ENCODE peak calls at places on chromosomes 6 and 20, in nine cellular contexts. One of them, this sample, is unnamed.
A peak's percentile ranks its signal among the peaks of the same experiment; 100 is the strongest.

GRCh38 chr6:108983151-108983550 is 111.5 kb downstream of the SESN1 start:
- DNase-seq in body of pancreas: no peak
- DNase-seq in mesendoderm: no peak
- DNase-seq in uterus: no peak
- DNase-seq in pancreas: no peak
- DNase-seq in CD4-positive, alpha-beta T cell: no peak
- DNase-seq in brain microvascular endothelial cell: no peak
- DNase-seq in aorta: no peak
- DNase-seq in CD4-positive, CD25-positive, alpha-beta regulatory T cell: no peak
- DNase-seq in this sample: no peak

GRCh38 chr6:106390088-106390487 is 29.6 kb downstream of the CRYBG1 start:
- DNase-seq in aorta: no peak
- DNase-seq in CD4-positive, alpha-beta T cell: no peak
- DNase-seq in brain microvascular endothelial cell: no peak
- DNase-seq in body of pancreas: no peak
- DNase-seq in pancreas: no peak
- DNase-seq in mesendoderm: no peak
- DNase-seq in uterus: no peak
- DNase-seq in CD4-positive, CD25-positive, alpha-beta regulatory T cell: no peak
- DNase-seq in this sample: no peak

GRCh38 chr6:50259903-50260302 is 210.2 kb upstream of the DEFB112 start:
- DNase-seq in mesendoderm: no peak
- DNase-seq in pancreas: no peak
- DNase-seq in aorta: no peak
- DNase-seq in CD4-positive, alpha-beta T cell: no peak
- DNase-seq in CD4-positive, CD25-positive, alpha-beta regulatory T cell: no peak
- DNase-seq in body of pancreas: no peak
- DNase-seq in uterus: no peak
- DNase-seq in brain microvascular endothelial cell: no peak
- DNase-seq in this sample: no peak

GRCh38 chr6:1070085-1070521 is 241.8 kb upstream of the FOXQ1 start:
- DNase-seq in aorta: no peak
- DNase-seq in brain microvascular endothelial cell: no peak
- DNase-seq in uterus: no peak
- DNase-seq in CD4-positive, alpha-beta T cell: no peak
- DNase-seq in pancreas: no peak
- DNase-seq in body of pancreas: no peak
- DNase-seq in CD4-positive, CD25-positive, alpha-beta regulatory T cell: no peak
- DNase-seq in mesendoderm: peak; percentile 61
- DNase-seq in this sample: peak; percentile 10

GRCh38 chr20:58719971-58720371 is 27.4 kb downstream of the NPEPL1 start:
- DNase-seq in mesendoderm: no peak
- DNase-seq in pancreas: no peak
- DNase-seq in aorta: peak; percentile 33
- DNase-seq in brain microvascular endothelial cell: no peak
- DNase-seq in CD4-positive, alpha-beta T cell: no peak
- DNase-seq in body of pancreas: no peak
- DNase-seq in CD4-positive, CD25-positive, alpha-beta regulatory T cell: no peak
- DNase-seq in uterus: peak; percentile 8
- DNase-seq in this sample: no peak

GRCh38 chr6:40210628-40211056 is 276.4 kb upstream of the MOCS1 start:
- DNase-seq in uterus: no peak
- DNase-seq in brain microvascular endothelial cell: no peak
- DNase-seq in CD4-positive, CD25-positive, alpha-beta regulatory T cell: no peak
- DNase-seq in CD4-positive, alpha-beta T cell: no peak
- DNase-seq in aorta: no peak
- DNase-seq in body of pancreas: peak; percentile 61
- DNase-seq in mesendoderm: peak; percentile 52
- DNase-seq in pancreas: peak; percentile 45
- DNase-seq in this sample: no peak

GRCh38 chr6:90406957-90407356 is 110.3 kb upstream of the BACH2 start:
- DNase-seq in body of pancreas: no peak
- DNase-seq in mesendoderm: peak; percentile 67
- DNase-seq in CD4-positive, CD25-positive, alpha-beta regulatory T cell: no peak
- DNase-seq in pancreas: no peak
- DNase-seq in brain microvascular endothelial cell: peak; percentile 13
- DNase-seq in uterus: no peak
- DNase-seq in CD4-positive, alpha-beta T cell: no peak
- DNase-seq in aorta: no peak
- DNase-seq in this sample: no peak

GRCh38 chr20:36408219-36408618 is 102.1 kb downstream of the DLGAP4 start:
- DNase-seq in uterus: no peak
- DNase-seq in pancreas: no peak
- DNase-seq in brain microvascular endothelial cell: peak; percentile 29
- DNase-seq in body of pancreas: peak; percentile 37
- DNase-seq in mesendoderm: no peak
- DNase-seq in aorta: no peak
- DNase-seq in CD4-positive, alpha-beta T cell: no peak
- DNase-seq in CD4-positive, CD25-positive, alpha-beta regulatory T cell: no peak
- DNase-seq in this sample: peak; percentile 19

GRCh38 chr6:129206761-129207330 is 323.9 kb downstream of the LAMA2 start:
- DNase-seq in body of pancreas: no peak
- DNase-seq in CD4-positive, CD25-positive, alpha-beta regulatory T cell: no peak
- DNase-seq in pancreas: no peak
- DNase-seq in aorta: no peak
- DNase-seq in uterus: no peak
- DNase-seq in CD4-positive, alpha-beta T cell: no peak
- DNase-seq in mesendoderm: no peak
- DNase-seq in brain microvascular endothelial cell: no peak
- DNase-seq in this sample: no peak

GRCh38 chr20:13819885-13820645 is 35.2 kb downstream of the NDUFAF5 start:
- DNase-seq in CD4-positive, alpha-beta T cell: no peak
- DNase-seq in mesendoderm: peak; percentile 68
- DNase-seq in brain microvascular endothelial cell: no peak
- DNase-seq in pancreas: peak; percentile 36
- DNase-seq in body of pancreas: peak; percentile 73
- DNase-seq in CD4-positive, CD25-positive, alpha-beta regulatory T cell: peak; percentile 26
- DNase-seq in uterus: peak; percentile 38
- DNase-seq in aorta: peak; percentile 65
- DNase-seq in this sample: no peak

GRCh38 chr6:87484491-87484890 is 11.7 kb downstream of the SLC35A1 start:
- DNase-seq in body of pancreas: no peak
- DNase-seq in uterus: no peak
- DNase-seq in pancreas: no peak
- DNase-seq in CD4-positive, CD25-positive, alpha-beta regulatory T cell: no peak
- DNase-seq in CD4-positive, alpha-beta T cell: no peak
- DNase-seq in brain microvascular endothelial cell: no peak
- DNase-seq in mesendoderm: no peak
- DNase-seq in aorta: no peak
- DNase-seq in this sample: no peak

GRCh38 chr6:85574932-85575598 is 18.6 kb downstream of the SNX14 start:
- DNase-seq in uterus: no peak
- DNase-seq in aorta: no peak
- DNase-seq in CD4-positive, alpha-beta T cell: no peak
- DNase-seq in CD4-positive, CD25-positive, alpha-beta regulatory T cell: no peak
- DNase-seq in brain microvascular endothelial cell: peak; percentile 81
- DNase-seq in mesendoderm: no peak
- DNase-seq in body of pancreas: no peak
- DNase-seq in pancreas: no peak
- DNase-seq in this sample: no peak

GRCh38 chr6:52571099-52571755 is 5.6 kb downstream of the TRAM2 start:
- DNase-seq in brain microvascular endothelial cell: no peak
- DNase-seq in pancreas: no peak
- DNase-seq in mesendoderm: peak; percentile 84
- DNase-seq in aorta: peak; percentile 78
- DNase-seq in body of pancreas: no peak
- DNase-seq in uterus: no peak
- DNase-seq in CD4-positive, CD25-positive, alpha-beta regulatory T cell: no peak
- DNase-seq in CD4-positive, alpha-beta T cell: no peak
- DNase-seq in this sample: no peak
- H3K27ac ChIP-seq in brain microvascular endothelial cell: peak overlapping the region; percentile 44
- H3K27ac ChIP-seq in pancreas: no peak overlapping the region
- H3K27ac ChIP-seq in mesendoderm: no peak overlapping the region
- H3K27ac ChIP-seq in aorta: peak overlapping the region; percentile 53
- H3K27ac ChIP-seq in body of pancreas: no peak overlapping the region
- H3K27ac ChIP-seq in uterus: peak overlapping the region; percentile 47
- H3K27ac ChIP-seq in CD4-positive, CD25-positive, alpha-beta regulatory T cell: no peak overlapping the region
- H3K27ac ChIP-seq in CD4-positive, alpha-beta T cell: no peak overlapping the region
- H3K27ac ChIP-seq in this sample: peak overlapping the region; percentile 82

DNA sequence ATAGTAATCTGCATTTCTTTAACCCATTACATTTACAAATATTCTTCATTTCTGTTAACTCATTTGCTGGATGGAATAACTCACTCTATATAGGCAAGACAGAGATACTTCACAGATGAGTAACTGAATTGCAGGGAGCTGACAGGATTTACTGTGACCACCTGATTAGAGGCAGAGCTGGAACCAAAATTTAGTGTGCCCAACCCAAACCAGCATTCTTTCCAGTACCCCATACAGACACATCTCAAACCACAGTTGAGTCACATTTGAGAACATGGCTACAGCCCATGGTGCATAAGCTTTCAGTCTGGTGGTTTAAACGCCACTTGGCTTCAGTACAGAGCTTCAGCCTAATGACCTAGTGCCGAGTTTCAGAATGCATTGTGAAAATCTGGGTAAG is 138.4 kb upstream of the TENT5A start:
- DNase-seq in CD4-positive, alpha-beta T cell: no peak
- DNase-seq in brain microvascular endothelial cell: no peak
- DNase-seq in aorta: no peak
- DNase-seq in pancreas: no peak
- DNase-seq in CD4-positive, CD25-positive, alpha-beta regulatory T cell: no peak
- DNase-seq in uterus: no peak
- DNase-seq in mesendoderm: no peak
- DNase-seq in body of pancreas: no peak
- DNase-seq in this sample: no peak
- H3K27me3 ChIP-seq in CD4-positive, alpha-beta T cell: no peaks in the 10 kb centered on the region
- H3K27me3 ChIP-seq in brain microvascular endothelial cell: no peaks in the 10 kb centered on the region
- H3K27me3 ChIP-seq in aorta: no peaks in the 10 kb centered on the region
- H3K27me3 ChIP-seq in pancreas: no peaks in the 10 kb centered on the region
- H3K27me3 ChIP-seq in CD4-positive, CD25-positive, alpha-beta regulatory T cell: no peaks in the 10 kb centered on the region
- H3K27me3 ChIP-seq in uterus: no peaks in the 10 kb centered on the region
- H3K27me3 ChIP-seq in mesendoderm: no peaks in the 10 kb centered on the region
- H3K27me3 ChIP-seq in body of pancreas: no peaks in the 10 kb centered on the region
- H3K27me3 ChIP-seq in this sample: no peaks in the 10 kb centered on the region

DNA sequence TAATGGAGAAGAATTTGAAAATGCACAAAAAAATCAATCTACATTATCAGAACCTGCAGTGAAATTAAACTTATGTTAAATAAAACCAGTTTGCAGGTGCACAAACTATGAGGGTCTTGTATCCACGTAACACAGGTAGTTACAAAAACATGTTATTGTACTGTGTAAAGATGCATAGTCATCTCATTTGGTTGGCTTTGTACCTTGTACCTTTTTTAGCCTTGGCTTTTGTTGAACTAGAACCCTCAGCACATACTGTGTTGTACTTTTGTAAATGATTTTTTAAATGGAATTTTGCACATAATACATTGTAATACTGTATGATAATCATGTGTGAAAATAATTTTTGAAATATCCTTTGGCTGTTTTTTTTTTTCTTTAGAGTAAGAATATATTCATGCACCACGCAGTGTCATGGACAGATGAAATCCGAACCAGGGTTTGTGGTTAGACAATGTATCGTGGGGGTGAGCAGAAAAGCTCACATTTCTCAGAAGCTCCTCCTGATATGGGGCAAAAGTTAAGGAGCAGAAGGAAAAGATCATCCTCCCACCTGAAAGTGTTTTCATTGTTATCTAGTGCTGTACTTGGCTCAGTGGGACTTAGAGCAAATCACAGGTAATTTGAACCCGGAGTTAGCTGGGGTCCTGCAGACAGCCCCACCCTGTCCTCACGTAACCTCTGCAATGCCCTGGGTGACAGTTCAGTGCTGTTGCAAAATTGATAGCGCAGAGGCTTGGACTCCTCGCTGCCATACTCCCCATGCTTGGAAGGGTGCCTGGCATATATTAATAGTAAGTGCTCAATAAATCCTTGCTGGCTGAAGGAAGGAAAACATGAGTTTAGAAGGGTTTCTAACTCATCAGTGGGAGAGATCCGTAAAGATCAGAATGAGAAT is 14.8 kb upstream of the NAA20 start:
- DNase-seq in pancreas: no peak
- DNase-seq in body of pancreas: no peak
- DNase-seq in brain microvascular endothelial cell: no peak
- DNase-seq in CD4-positive, alpha-beta T cell: no peak
- DNase-seq in mesendoderm: no peak
- DNase-seq in uterus: peak; percentile 50
- DNase-seq in aorta: no peak
- DNase-seq in CD4-positive, CD25-positive, alpha-beta regulatory T cell: no peak
- DNase-seq in this sample: no peak
- H3K27ac ChIP-seq in pancreas: peak overlapping the region; percentile 36
- H3K27ac ChIP-seq in body of pancreas: peak overlapping the region; percentile 19
- H3K27ac ChIP-seq in brain microvascular endothelial cell: no peak overlapping the region
- H3K27ac ChIP-seq in CD4-positive, alpha-beta T cell: no peak overlapping the region
- H3K27ac ChIP-seq in mesendoderm: no peak overlapping the region
- H3K27ac ChIP-seq in uterus: peak overlapping the region; percentile 79
- H3K27ac ChIP-seq in aorta: peak overlapping the region; percentile 29
- H3K27ac ChIP-seq in CD4-positive, CD25-positive, alpha-beta regulatory T cell: no peak overlapping the region
- H3K27ac ChIP-seq in this sample: peak overlapping the region; percentile 48

GRCh38 chr6:99589907-99590493 is 16.6 kb upstream of the PRDM13 start:
- DNase-seq in mesendoderm: no peak
- DNase-seq in pancreas: no peak
- DNase-seq in aorta: no peak
- DNase-seq in uterus: no peak
- DNase-seq in body of pancreas: no peak
- DNase-seq in CD4-positive, alpha-beta T cell: no peak
- DNase-seq in brain microvascular endothelial cell: no peak
- DNase-seq in CD4-positive, CD25-positive, alpha-beta regulatory T cell: no peak
- DNase-seq in this sample: no peak
- H3K27me3 ChIP-seq in mesendoderm: peaks cover 53% of the 10 kb centered on the region
- H3K27me3 ChIP-seq in pancreas: peaks cover 50% of the 10 kb centered on the region
- H3K27me3 ChIP-seq in aorta: no peaks in the 10 kb centered on the region
- H3K27me3 ChIP-seq in uterus: peaks cover 52% of the 10 kb centered on the region
- H3K27me3 ChIP-seq in body of pancreas: no peaks in the 10 kb centered on the region
- H3K27me3 ChIP-seq in CD4-positive, alpha-beta T cell: peaks cover 82% of the 10 kb centered on the region
- H3K27me3 ChIP-seq in brain microvascular endothelial cell: peaks cover 71% of the 10 kb centered on the region
- H3K27me3 ChIP-seq in CD4-positive, CD25-positive, alpha-beta regulatory T cell: peaks cover 60% of the 10 kb centered on the region
- H3K27me3 ChIP-seq in this sample: peaks cover 73% of the 10 kb centered on the region

GRCh38 chr20:43936371-43936770 is 21.7 kb downstream of the TOX2 start:
- DNase-seq in CD4-positive, CD25-positive, alpha-beta regulatory T cell: no peak
- DNase-seq in uterus: no peak
- DNase-seq in mesendoderm: no peak
- DNase-seq in CD4-positive, alpha-beta T cell: no peak
- DNase-seq in aorta: peak; percentile 62
- DNase-seq in brain microvascular endothelial cell: no peak
- DNase-seq in pancreas: no peak
- DNase-seq in body of pancreas: no peak
- DNase-seq in this sample: no peak
- H3K27ac ChIP-seq in CD4-positive, CD25-positive, alpha-beta regulatory T cell: no peak overlapping the region
- H3K27ac ChIP-seq in uterus: no peak overlapping the region
- H3K27ac ChIP-seq in mesendoderm: no peak overlapping the region
- H3K27ac ChIP-seq in CD4-positive, alpha-beta T cell: no peak overlapping the region
- H3K27ac ChIP-seq in aorta: no peak overlapping the region
- H3K27ac ChIP-seq in brain microvascular endothelial cell: no peak overlapping the region
- H3K27ac ChIP-seq in pancreas: no peak overlapping the region
- H3K27ac ChIP-seq in body of pancreas: no peak overlapping the region
- H3K27ac ChIP-seq in this sample: no peak overlapping the region

GRCh38 chr6:17585766-17586502 is 14.2 kb upstream of the FAM8A1 start:
- DNase-seq in mesendoderm: peak; percentile 90
- DNase-seq in CD4-positive, CD25-positive, alpha-beta regulatory T cell: no peak
- DNase-seq in brain microvascular endothelial cell: no peak
- DNase-seq in body of pancreas: peak; percentile 17
- DNase-seq in CD4-positive, alpha-beta T cell: no peak
- DNase-seq in aorta: no peak
- DNase-seq in uterus: no peak
- DNase-seq in pancreas: no peak
- DNase-seq in this sample: no peak
- H3K27me3 ChIP-seq in mesendoderm: no peaks in the 10 kb centered on the region
- H3K27me3 ChIP-seq in CD4-positive, CD25-positive, alpha-beta regulatory T cell: peaks cover 3% of the 10 kb centered on the region
- H3K27me3 ChIP-seq in brain microvascular endothelial cell: no peaks in the 10 kb centered on the region
- H3K27me3 ChIP-seq in body of pancreas: no peaks in the 10 kb centered on the region
- H3K27me3 ChIP-seq in CD4-positive, alpha-beta T cell: no peaks in the 10 kb centered on the region
- H3K27me3 ChIP-seq in aorta: no peaks in the 10 kb centered on the region
- H3K27me3 ChIP-seq in uterus: no peaks in the 10 kb centered on the region
- H3K27me3 ChIP-seq in pancreas: no peaks in the 10 kb centered on the region
- H3K27me3 ChIP-seq in this sample: no peaks in the 10 kb centered on the region

GRCh38 chr6:42979523-42980177 is 669 bp upstream of the PEX6 start:
- DNase-seq in brain microvascular endothelial cell: peak; percentile 23
- DNase-seq in uterus: no peak
- DNase-seq in CD4-positive, alpha-beta T cell: peak; percentile 1
- DNase-seq in CD4-positive, CD25-positive, alpha-beta regulatory T cell: no peak
- DNase-seq in mesendoderm: no peak
- DNase-seq in body of pancreas: no peak
- DNase-seq in pancreas: no peak
- DNase-seq in aorta: no peak
- DNase-seq in this sample: no peak
- H3K27ac ChIP-seq in brain microvascular endothelial cell: peak overlapping the region; percentile 71
- H3K27ac ChIP-seq in uterus: peak overlapping the region; percentile 87
- H3K27ac ChIP-seq in CD4-positive, alpha-beta T cell: peak overlapping the region; percentile 83
- H3K27ac ChIP-seq in CD4-positive, CD25-positive, alpha-beta regulatory T cell: peak overlapping the region; percentile 96
- H3K27ac ChIP-seq in mesendoderm: peak overlapping the region; percentile 19
- H3K27ac ChIP-seq in body of pancreas: peak overlapping the region; percentile 70
- H3K27ac ChIP-seq in pancreas: peak overlapping the region; percentile 76
- H3K27ac ChIP-seq in aorta: no peak overlapping the region
- H3K27ac ChIP-seq in this sample: peak overlapping the region; percentile 88